ENCODE peak calls at places on chromosomes 4 and X, in five cellular contexts. E is effector memory CD4-positive, alpha-beta T cell; Y is central memory CD4-positive, alpha-beta T cell; B is CD8-positive, alpha-beta memory T cell; O is kidney. X is an unnamed sample.

GRCh38 chr4:176266026-176266425 is 3.0 kb downstream of the ASB5 start:
- DNase-seq in E (no peak), Y (no peak), B (no peak), O (no peak), X (no peak)

GRCh38 chr4:26780524-26780923 is 80.1 kb upstream of the STIM2 start:
- DNase-seq in E (no peak), Y (no peak), B (no peak), O (no peak), X (no peak)

GRCh38 chrX:53713987-53714579 is 27.6 kb upstream of the HUWE1 start:
- DNase-seq in E (no peak), Y (peak), B (no peak), O (no peak), X (no peak)

GRCh38 chr4:154807042-154807630 is 26.1 kb downstream of the RBM46 start:
- DNase-seq in E (no peak), Y (no peak), B (no peak), O (no peak), X (no peak)

GRCh38 chrX:101619336-101619735 is 1.5 kb upstream of the ARMCX6 start:
- DNase-seq in E (no peak), Y (no peak), B (no peak), O (no peak), X (no peak)

GRCh38 chrX:31658360-31658759 is 586.5 kb upstream of the FTHL17 start:
- DNase-seq in E (no peak), Y (no peak), B (no peak), O (no peak), X (no peak)

GRCh38 chr4:146591986-146592385 is 46.7 kb upstream of the POU4F2 start:
- DNase-seq in E (no peak), Y (no peak), B (no peak), O (no peak), X (no peak)

GRCh38 chr4:74539043-74539790 is 94.3 kb downstream of the AREG start:
- DNase-seq in E (no peak), Y (no peak), B (no peak), O (no peak), X (no peak)

GRCh38 chr4:7754565-7755262 is 184.9 kb downstream of the AFAP1 start:
- DNase-seq in E (no peak), Y (no peak), B (peak), O (peak), X (no peak)

GRCh38 chrX:19846995-19847790 is 40.2 kb downstream of the SH3KBP1 start:
- DNase-seq in E (no peak), Y (no peak), B (no peak), O (no peak), X (no peak)

GRCh38 chr4:38333219-38333618 is 330.8 kb upstream of the KLF3 start:
- DNase-seq in E (no peak), Y (no peak), B (no peak), O (no peak), X (no peak)

GRCh38 chr4:25172964-25173917 is 13.0 kb upstream of the SEPSECS start:
- DNase-seq in E (no peak), Y (no peak), B (no peak), O (no peak), X (no peak)

GRCh38 chr4:128635939-128636551 is 173.5 kb upstream of the JADE1 start:
- DNase-seq in E (no peak), Y (no peak), B (no peak), O (no peak), X (no peak)

GRCh38 chrX:36908801-36909403 is 99.3 kb upstream of the FAM47C start:
- DNase-seq in E (no peak), Y (no peak), B (no peak), O (no peak), X (no peak)

GRCh38 chrX:23765868-23766267 is 17.1 kb upstream of the SAT1 start:
- DNase-seq in E (no peak), Y (no peak), B (no peak), O (no peak), X (no peak)

GRCh38 chr4:27003602-27004238 is 143.1 kb downstream of the STIM2 start:
- DNase-seq in E (no peak), Y (no peak), B (no peak), O (no peak), X (no peak)

GRCh38 chr4:172573899-172574298 is 594.7 kb upstream of the GALNT7 start:
- DNase-seq in E (no peak), Y (no peak), B (no peak), O (no peak), X (no peak)

GRCh38 chr4:171929477-171929876 is 116.3 kb downstream of the GALNTL6 start:
- DNase-seq in E (no peak), Y (no peak), B (no peak), O (peak), X (no peak)

GRCh38 chrX:22689290-22689689 is 310.5 kb upstream of the DDX53 start:
- DNase-seq in E (no peak), Y (no peak), B (no peak), O (no peak), X (no peak)

GRCh38 chrX:133215747-133216146 is 2.4 kb downstream of the TFDP3 start:
- DNase-seq in E (no peak), Y (no peak), B (no peak), O (no peak), X (no peak)